ENCODE peak calls at places on chromosomes 13 and 19, in ten cellular contexts. One of them, this sample, is unnamed.

GRCh38 chr19:38617764-38618589 is at the start of gene MAP4K1:
- DNase-seq in omental fat pad: no peak
- DNase-seq in GM10248: peak
- DNase-seq in fibroblast of the aortic adventitia: no peak
- DNase-seq in breast epithelium: no peak
- DNase-seq in astrocyte of the spinal cord: no peak
- DNase-seq in IMR-90: no peak
- DNase-seq in epithelial cell of esophagus: peak
- DNase-seq in lower leg skin: peak
- DNase-seq in heart left ventricle: peak
- DNase-seq in this sample: no peak

GRCh38 chr13:103291226-103291625 is 225.0 kb upstream of the SLC10A2 start:
- DNase-seq in omental fat pad: no peak
- DNase-seq in GM10248: no peak
- DNase-seq in fibroblast of the aortic adventitia: no peak
- DNase-seq in breast epithelium: no peak
- DNase-seq in astrocyte of the spinal cord: no peak
- DNase-seq in IMR-90: no peak
- DNase-seq in epithelial cell of esophagus: no peak
- DNase-seq in lower leg skin: no peak
- DNase-seq in heart left ventricle: no peak
- DNase-seq in this sample: no peak

GRCh38 chr13:102227696-102228095 is 174.2 kb downstream of the FGF14 start:
- DNase-seq in omental fat pad: no peak
- DNase-seq in GM10248: no peak
- DNase-seq in fibroblast of the aortic adventitia: no peak
- DNase-seq in breast epithelium: no peak
- DNase-seq in astrocyte of the spinal cord: no peak
- DNase-seq in IMR-90: no peak
- DNase-seq in epithelial cell of esophagus: no peak
- DNase-seq in lower leg skin: no peak
- DNase-seq in heart left ventricle: no peak
- DNase-seq in this sample: no peak

GRCh38 chr13:27476943-27477681 is 26.7 kb upstream of the MTIF3 start:
- DNase-seq in omental fat pad: no peak
- DNase-seq in GM10248: peak
- DNase-seq in fibroblast of the aortic adventitia: peak
- DNase-seq in breast epithelium: no peak
- DNase-seq in astrocyte of the spinal cord: peak
- DNase-seq in IMR-90: peak
- DNase-seq in epithelial cell of esophagus: peak
- DNase-seq in lower leg skin: no peak
- DNase-seq in heart left ventricle: no peak
- DNase-seq in this sample: no peak

GRCh38 chr19:16385821-16386220 is 61.2 kb downstream of the KLF2 start:
- DNase-seq in omental fat pad: no peak
- DNase-seq in GM10248: no peak
- DNase-seq in fibroblast of the aortic adventitia: no peak
- DNase-seq in breast epithelium: no peak
- DNase-seq in astrocyte of the spinal cord: no peak
- DNase-seq in IMR-90: no peak
- DNase-seq in epithelial cell of esophagus: no peak
- DNase-seq in lower leg skin: no peak
- DNase-seq in heart left ventricle: no peak
- DNase-seq in this sample: no peak

GRCh38 chr13:106958690-106959089 is 390.8 kb upstream of the ARGLU1 start:
- DNase-seq in omental fat pad: no peak
- DNase-seq in GM10248: no peak
- DNase-seq in fibroblast of the aortic adventitia: no peak
- DNase-seq in breast epithelium: no peak
- DNase-seq in astrocyte of the spinal cord: no peak
- DNase-seq in IMR-90: no peak
- DNase-seq in epithelial cell of esophagus: no peak
- DNase-seq in lower leg skin: no peak
- DNase-seq in heart left ventricle: no peak
- DNase-seq in this sample: no peak

GRCh38 chr19:49977846-49978245 is 16.9 kb upstream of the SIGLEC11 start:
- DNase-seq in omental fat pad: no peak
- DNase-seq in GM10248: no peak
- DNase-seq in fibroblast of the aortic adventitia: no peak
- DNase-seq in breast epithelium: no peak
- DNase-seq in astrocyte of the spinal cord: no peak
- DNase-seq in IMR-90: no peak
- DNase-seq in epithelial cell of esophagus: no peak
- DNase-seq in lower leg skin: no peak
- DNase-seq in heart left ventricle: no peak
- DNase-seq in this sample: no peak

GRCh38 chr19:17488593-17489391 is 18.5 kb downstream of the SLC27A1 start:
- DNase-seq in omental fat pad: peak
- DNase-seq in GM10248: peak
- DNase-seq in fibroblast of the aortic adventitia: no peak
- DNase-seq in breast epithelium: peak
- DNase-seq in astrocyte of the spinal cord: no peak
- DNase-seq in IMR-90: no peak
- DNase-seq in epithelial cell of esophagus: peak
- DNase-seq in lower leg skin: peak
- DNase-seq in heart left ventricle: peak
- DNase-seq in this sample: no peak

GRCh38 chr13:110388141-110388943 is 81.3 kb downstream of the COL4A2 start:
- DNase-seq in omental fat pad: no peak
- DNase-seq in GM10248: no peak
- DNase-seq in fibroblast of the aortic adventitia: peak
- DNase-seq in breast epithelium: peak
- DNase-seq in astrocyte of the spinal cord: peak
- DNase-seq in IMR-90: peak
- DNase-seq in epithelial cell of esophagus: peak
- DNase-seq in lower leg skin: peak
- DNase-seq in heart left ventricle: peak
- DNase-seq in this sample: no peak

GRCh38 chr19:24029941-24030636 is 56.9 kb upstream of the ZNF254 start:
- DNase-seq in omental fat pad: no peak
- DNase-seq in GM10248: no peak
- DNase-seq in fibroblast of the aortic adventitia: no peak
- DNase-seq in breast epithelium: no peak
- DNase-seq in astrocyte of the spinal cord: no peak
- DNase-seq in IMR-90: no peak
- DNase-seq in epithelial cell of esophagus: no peak
- DNase-seq in lower leg skin: no peak
- DNase-seq in heart left ventricle: no peak
- DNase-seq in this sample: no peak

GRCh38 chr19:7899751-7900352 is 3.8 kb upstream of the MAP2K7 start:
- DNase-seq in omental fat pad: no peak
- DNase-seq in GM10248: no peak
- DNase-seq in fibroblast of the aortic adventitia: no peak
- DNase-seq in breast epithelium: no peak
- DNase-seq in astrocyte of the spinal cord: no peak
- DNase-seq in IMR-90: no peak
- DNase-seq in epithelial cell of esophagus: no peak
- DNase-seq in lower leg skin: peak
- DNase-seq in heart left ventricle: no peak
- DNase-seq in this sample: no peak

GRCh38 chr19:10230155-10230903 is 802 bp downstream of the S1PR2 start:
- DNase-seq in omental fat pad: no peak
- DNase-seq in GM10248: peak
- DNase-seq in fibroblast of the aortic adventitia: peak
- DNase-seq in breast epithelium: peak
- DNase-seq in astrocyte of the spinal cord: no peak
- DNase-seq in IMR-90: peak
- DNase-seq in epithelial cell of esophagus: no peak
- DNase-seq in lower leg skin: peak
- DNase-seq in heart left ventricle: peak
- DNase-seq in this sample: no peak

GRCh38 chr19:53892981-53893325 is 11.0 kb downstream of the PRKCG start:
- DNase-seq in omental fat pad: no peak
- DNase-seq in GM10248: no peak
- DNase-seq in fibroblast of the aortic adventitia: no peak
- DNase-seq in breast epithelium: no peak
- DNase-seq in astrocyte of the spinal cord: no peak
- DNase-seq in IMR-90: no peak
- DNase-seq in epithelial cell of esophagus: no peak
- DNase-seq in lower leg skin: no peak
- DNase-seq in heart left ventricle: no peak
- DNase-seq in this sample: no peak

DNA sequence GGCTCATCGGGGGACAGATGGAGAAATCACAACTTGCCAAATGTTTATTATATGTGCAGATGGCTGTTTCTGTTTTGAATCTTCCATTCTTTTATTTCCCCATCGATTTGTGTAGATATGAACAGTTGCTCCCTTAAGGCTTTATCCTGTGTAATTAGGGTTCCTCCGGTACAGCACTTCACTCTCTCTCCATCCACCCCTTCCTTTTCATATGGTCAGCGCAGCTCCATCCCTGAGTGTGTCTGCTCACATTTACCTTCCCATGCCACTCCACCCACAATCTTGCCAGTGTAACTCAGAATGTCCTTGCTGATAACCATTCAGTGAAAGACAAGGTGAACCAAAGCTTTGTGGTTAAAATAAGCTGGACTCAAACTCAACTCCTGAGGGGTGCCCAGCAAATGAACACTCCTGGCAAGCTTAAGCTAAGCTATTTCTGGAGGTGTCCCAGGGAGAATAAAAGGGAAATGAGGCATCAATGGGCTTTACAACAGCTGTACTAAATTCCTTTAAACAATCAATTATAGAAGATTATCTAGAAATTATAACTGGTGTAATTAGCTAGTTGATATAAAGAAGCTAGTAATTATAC is 51.3 kb downstream of the TBC1D4 start:
- DNase-seq in omental fat pad: no peak
- DNase-seq in GM10248: no peak
- DNase-seq in fibroblast of the aortic adventitia: no peak
- DNase-seq in breast epithelium: no peak
- DNase-seq in astrocyte of the spinal cord: no peak
- DNase-seq in IMR-90: no peak
- DNase-seq in epithelial cell of esophagus: no peak
- DNase-seq in lower leg skin: no peak
- DNase-seq in heart left ventricle: no peak
- DNase-seq in this sample: no peak
- TF ChIP-seq CTCF in omental fat pad: no peak
- TF ChIP-seq CTCF in GM10248: no peak
- TF ChIP-seq CTCF in fibroblast of the aortic adventitia: no peak
- TF ChIP-seq CTCF in breast epithelium: no peak
- TF ChIP-seq CTCF in astrocyte of the spinal cord: no peak
- TF ChIP-seq CTCF in IMR-90: no peak
- TF ChIP-seq CTCF in epithelial cell of esophagus: no peak
- TF ChIP-seq CTCF in lower leg skin: no peak
- TF ChIP-seq CTCF in heart left ventricle: no peak
- TF ChIP-seq CTCF in this sample: no peak

DNA sequence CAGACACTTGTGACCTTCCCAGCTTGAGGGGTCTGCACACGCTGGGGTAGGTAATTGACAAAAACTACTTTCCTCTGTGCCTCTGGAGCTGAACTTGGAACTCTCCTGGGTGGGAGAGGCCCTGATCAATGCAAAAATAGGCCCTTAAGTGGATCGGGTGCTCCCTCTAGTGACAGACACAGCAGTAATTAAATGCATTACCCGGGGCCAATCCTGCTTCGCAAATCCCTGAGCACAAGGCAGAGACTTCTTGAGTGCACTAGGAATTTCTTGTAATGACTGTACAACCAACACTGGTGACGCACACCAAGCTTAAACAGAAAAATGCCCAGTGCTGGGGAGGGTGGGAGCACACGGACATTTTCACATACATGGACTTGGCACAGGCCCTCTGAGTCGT is 10.6 kb upstream of the UBE2S start:
- DNase-seq in omental fat pad: no peak
- DNase-seq in GM10248: peak
- DNase-seq in fibroblast of the aortic adventitia: peak
- DNase-seq in breast epithelium: peak
- DNase-seq in astrocyte of the spinal cord: peak
- DNase-seq in IMR-90: peak
- DNase-seq in epithelial cell of esophagus: peak
- DNase-seq in lower leg skin: no peak
- DNase-seq in heart left ventricle: no peak
- DNase-seq in this sample: peak
- TF ChIP-seq CTCF in omental fat pad: no peak
- TF ChIP-seq CTCF in GM10248: peak
- TF ChIP-seq CTCF in fibroblast of the aortic adventitia: peak
- TF ChIP-seq CTCF in breast epithelium: peak
- TF ChIP-seq CTCF in astrocyte of the spinal cord: peak
- TF ChIP-seq CTCF in IMR-90: peak
- TF ChIP-seq CTCF in epithelial cell of esophagus: peak
- TF ChIP-seq CTCF in lower leg skin: no peak
- TF ChIP-seq CTCF in heart left ventricle: peak
- TF ChIP-seq CTCF in this sample: peak

DNA sequence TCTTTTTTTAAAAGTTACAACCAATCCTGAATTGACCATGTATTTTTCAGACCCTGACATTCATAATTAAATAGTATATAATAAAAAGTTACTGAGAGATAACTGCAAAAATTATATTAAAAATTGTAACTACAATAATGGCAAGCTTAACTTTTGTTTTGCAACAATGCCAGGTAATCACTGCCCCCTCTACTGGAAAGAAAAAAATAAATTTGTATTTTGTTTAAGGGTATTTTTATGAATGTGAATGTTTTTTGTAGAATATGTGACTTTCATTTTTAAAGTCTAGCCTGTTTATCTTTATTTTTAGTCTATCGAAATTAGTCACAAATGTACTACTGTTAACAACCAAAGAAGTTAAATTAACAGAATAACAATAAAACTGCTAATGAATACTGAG is 21.7 kb downstream of the MRPS31 start:
- DNase-seq in omental fat pad: no peak
- DNase-seq in GM10248: no peak
- DNase-seq in fibroblast of the aortic adventitia: peak
- DNase-seq in breast epithelium: no peak
- DNase-seq in astrocyte of the spinal cord: no peak
- DNase-seq in IMR-90: no peak
- DNase-seq in epithelial cell of esophagus: no peak
- DNase-seq in lower leg skin: no peak
- DNase-seq in heart left ventricle: no peak
- DNase-seq in this sample: no peak
- TF ChIP-seq CTCF in omental fat pad: no peak
- TF ChIP-seq CTCF in GM10248: no peak
- TF ChIP-seq CTCF in fibroblast of the aortic adventitia: peak
- TF ChIP-seq CTCF in breast epithelium: no peak
- TF ChIP-seq CTCF in astrocyte of the spinal cord: peak
- TF ChIP-seq CTCF in IMR-90: peak
- TF ChIP-seq CTCF in epithelial cell of esophagus: no peak
- TF ChIP-seq CTCF in lower leg skin: no peak
- TF ChIP-seq CTCF in heart left ventricle: no peak
- TF ChIP-seq CTCF in this sample: no peak

DNA sequence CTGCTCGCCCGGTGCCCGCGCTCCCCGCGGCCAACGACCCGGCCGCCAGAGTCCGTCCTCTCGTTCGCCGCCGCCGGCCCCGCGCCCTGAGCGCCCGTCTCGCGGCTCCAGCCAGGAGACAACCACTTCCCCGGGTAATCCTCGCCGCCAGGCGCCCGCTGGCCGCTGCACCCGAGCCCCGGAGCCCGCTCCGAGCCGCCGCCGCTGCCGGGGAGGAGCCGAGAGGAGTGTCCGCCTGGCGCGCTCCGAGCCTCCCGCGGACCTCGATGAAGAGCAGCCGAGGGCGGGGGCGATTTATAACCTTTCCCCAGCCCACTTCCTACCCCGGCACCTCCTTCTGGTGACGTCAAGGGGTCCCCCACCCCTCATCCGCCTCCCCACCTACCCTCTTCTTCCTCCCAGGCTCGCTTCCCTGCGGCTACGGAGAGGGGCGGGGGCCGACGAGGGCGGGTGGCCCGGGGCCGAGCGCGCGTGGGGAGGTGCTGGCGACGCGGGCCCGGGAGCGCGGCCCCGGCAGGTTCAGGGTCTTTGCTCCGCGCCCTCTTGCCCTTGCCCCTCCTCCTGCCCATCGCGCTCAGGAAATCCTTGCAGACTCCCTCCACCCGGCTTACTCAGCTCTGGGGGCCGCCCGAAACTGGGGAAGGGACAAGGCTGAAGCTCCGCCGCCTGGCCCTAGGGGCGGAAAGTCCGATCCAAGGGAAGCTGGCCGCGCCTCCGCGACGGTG is at the start of gene FLT1:
- DNase-seq in omental fat pad: no peak
- DNase-seq in GM10248: peak
- DNase-seq in fibroblast of the aortic adventitia: no peak
- DNase-seq in breast epithelium: no peak
- DNase-seq in astrocyte of the spinal cord: no peak
- DNase-seq in IMR-90: peak
- DNase-seq in epithelial cell of esophagus: peak
- DNase-seq in lower leg skin: peak
- DNase-seq in heart left ventricle: peak
- DNase-seq in this sample: no peak
- TF ChIP-seq CTCF in omental fat pad: no peak
- TF ChIP-seq CTCF in GM10248: no peak
- TF ChIP-seq CTCF in fibroblast of the aortic adventitia: no peak
- TF ChIP-seq CTCF in breast epithelium: no peak
- TF ChIP-seq CTCF in astrocyte of the spinal cord: no peak
- TF ChIP-seq CTCF in IMR-90: no peak
- TF ChIP-seq CTCF in epithelial cell of esophagus: no peak
- TF ChIP-seq CTCF in lower leg skin: no peak
- TF ChIP-seq CTCF in heart left ventricle: no peak
- TF ChIP-seq CTCF in this sample: no peak